ENCODE peak calls at places on chromosomes 6 and 20, in four cellular contexts. W is pulmonary artery endothelial cell, P is aorta, H is fibroblast of gingiva. B is an unnamed sample.

GRCh38 chr20:44495257-44495656 is 19.6 kb downstream of the TTPAL start:
- DNase-seq in W (no peak), P (no peak), H (peak; percentile 88), B (no peak)

GRCh38 chr6:73564578-73565345 is 43.9 kb upstream of the EEF1A1 start:
- DNase-seq in W (no peak), P (no peak), H (no peak), B (no peak)

GRCh38 chr6:100479180-100480035 is 14.7 kb upstream of the SIM1 start:
- DNase-seq in W (no peak), P (no peak), H (peak; percentile 42), B (peak; percentile 15)

GRCh38 chr6:127083231-127084015 is 35.0 kb upstream of the RSPO3 start:
- DNase-seq in W (no peak), P (no peak), H (no peak), B (no peak)

GRCh38 chr20:711526-711925 is 35.9 kb upstream of the SCRT2 start:
- DNase-seq in W (no peak), P (peak; percentile 53), H (no peak), B (no peak)

GRCh38 chr20:60787264-60787663 is 464.8 kb upstream of the CDH4 start:
- DNase-seq in W (no peak), P (no peak), H (no peak), B (no peak)

GRCh38 chr6:126764696-126765095 is 353.8 kb upstream of the RSPO3 start:
- DNase-seq in W (no peak), P (no peak), H (no peak), B (no peak)

GRCh38 chr6:39166189-39166917 is 51.4 kb upstream of the SAYSD1 start:
- DNase-seq in W (peak; percentile 11), P (peak; percentile 96), H (peak; percentile 22), B (peak; percentile 58)

GRCh38 chr6:139961190-139961589 is 586.7 kb upstream of the CITED2 start:
- DNase-seq in W (no peak), P (no peak), H (no peak), B (no peak)

GRCh38 chr6:71043902-71044301 is 87.0 kb upstream of the B3GAT2 start:
- DNase-seq in W (no peak), P (no peak), H (no peak), B (no peak)

GRCh38 chr20:53322651-53323050 is 271.0 kb downstream of the ZNF217 start:
- DNase-seq in W (no peak), P (no peak), H (no peak), B (no peak)

GRCh38 chr20:23021541-23021940 is 13.6 kb upstream of the SSTR4 start:
- DNase-seq in W (no peak), P (no peak), H (no peak), B (no peak)

GRCh38 chr20:13042458-13042794 is 33.7 kb downstream of the SPTLC3 start:
- DNase-seq in W (no peak), P (no peak), H (no peak), B (no peak)

GRCh38 chr6:128370072-128370471 is 150.3 kb downstream of the PTPRK start:
- DNase-seq in W (peak; percentile 4), P (no peak), H (peak; percentile 75), B (no peak)

GRCh38 chr6:125471703-125472102 is 169.9 kb upstream of the HDDC2 start:
- DNase-seq in W (no peak), P (no peak), H (no peak), B (no peak)

GRCh38 chr6:4973972-4974885 is 29.6 kb downstream of the RPP40 start:
- DNase-seq in W (no peak), P (no peak), H (peak; percentile 73), B (peak; percentile 28)

GRCh38 chr6:139336488-139336887 is 38.0 kb downstream of the CITED2 start:
- DNase-seq in W (no peak), P (no peak), H (peak; percentile 34), B (no peak)

GRCh38 chr6:1599469-1599868 is 10.2 kb upstream of the FOXC1 start:
- DNase-seq in W (no peak), P (no peak), H (no peak), B (no peak)

GRCh38 chr6:131954099-131954774 is 3.1 kb upstream of the CCN2 start:
- DNase-seq in W (peak; percentile 40), P (no peak), H (peak; percentile 27), B (no peak)

GRCh38 chr6:1796706-1797529 is 187.2 kb downstream of the FOXC1 start:
- DNase-seq in W (no peak), P (no peak), H (no peak), B (no peak)

GRCh38 chr6:141484726-141485125 is 648.0 kb upstream of the GJE1 start:
- DNase-seq in W (no peak), P (no peak), H (no peak), B (no peak)

GRCh38 chr6:53985361-53985760 is 125.9 kb upstream of the MLIP start:
- DNase-seq in W (no peak), P (no peak), H (peak; percentile 52), B (no peak)

GRCh38 chr20:1567392-1568165 is 10.1 kb upstream of the SIRPD start:
- DNase-seq in W (peak; percentile 58), P (no peak), H (peak; percentile 44), B (no peak)